ENCODE peak calls at places on chromosome 9, in seven cellular contexts. O is GM23338; P is thyroid gland; B is EH; K is stromal cell of bone marrow; S is RPMI7951; F is stimulated activated CD4-positive, alpha-beta T cell treated with anti-CD3 and anti-CD28 coated beads, Interleukin-1b, Interleukin-23, amount 100 ng/mL, for 24 hours. H is an unnamed sample.

GRCh38 chr9:33289936-33290246 is 425 bp upstream of the NFX1 start:
- DNase-seq in O (no peak), P (no peak), B (no peak), K (no peak), S (no peak), F (no peak), H (no peak)

GRCh38 chr9:115649991-115650472 is 503.6 kb upstream of the PAPPA start:
- DNase-seq in O (no peak), P (peak), B (peak), K (peak), S (peak), F (no peak), H (no peak)

GRCh38 chr9:86669442-86669841 is 277.9 kb downstream of the GAS1 start:
- DNase-seq in O (no peak), P (no peak), B (no peak), K (no peak), S (no peak), F (no peak), H (no peak)

GRCh38 chr9:92328225-92328624 is 2.5 kb downstream of the CENPP start:
- DNase-seq in O (peak), P (no peak), B (peak), K (peak), S (peak), F (no peak), H (no peak)

GRCh38 chr9:70425192-70425591 is 10.7 kb upstream of the KLF9 start:
- DNase-seq in O (no peak), P (no peak), B (no peak), K (no peak), S (no peak), F (no peak), H (no peak)

GRCh38 chr9:68678430-68678829 is 26.6 kb upstream of the PIP5K1B start:
- DNase-seq in O (peak), P (no peak), B (peak), K (no peak), S (peak), F (no peak), H (no peak)

GRCh38 chr9:116943970-116944369 is 256.9 kb downstream of the TRIM32 start:
- DNase-seq in O (no peak), P (no peak), B (no peak), K (no peak), S (no peak), F (no peak), H (no peak)

GRCh38 chr9:38286357-38286756 is 106.1 kb upstream of the ALDH1B1 start:
- DNase-seq in O (peak), P (no peak), B (no peak), K (no peak), S (no peak), F (no peak), H (no peak)

GRCh38 chr9:98410185-98410697 is 154.8 kb upstream of the TBC1D2 start:
- DNase-seq in O (peak), P (peak), B (peak), K (peak), S (peak), F (no peak), H (no peak)